ENCODE peak calls at places on chromosome 3, in eight cellular contexts. K, N, F, L, W, Z, Y and R are unnamed samples.

GRCh38 chr3:138646008-138646407 is 37.4 kb downstream of the FAIM start:
- DNase-seq in K (no peak), N (no peak), F (no peak), L (no peak), W (no peak), Z (no peak), Y (no peak), R (no peak)

GRCh38 chr3:58116161-58116955 is 94.4 kb downstream of the DNASE1L3 start:
- DNase-seq in K (no peak), N (no peak), F (no peak), L (no peak), W (no peak), Z (no peak), Y (no peak), R (no peak)

GRCh38 chr3:61257148-61257547 is 5.9 kb upstream of the FHIT start:
- DNase-seq in K (no peak), N (no peak), F (no peak), L (no peak), W (no peak), Z (no peak), Y (no peak), R (no peak)

GRCh38 chr3:195468391-195468776 is 25.6 kb upstream of the ACAP2 start:
- DNase-seq in K (no peak), N (no peak), F (no peak), L (no peak), W (no peak), Z (no peak), Y (no peak), R (peak; percentile 22)

GRCh38 chr3:168620854-168621253 is 525.1 kb upstream of the GOLIM4 start:
- DNase-seq in K (peak; percentile 18), N (peak; percentile 65), F (no peak), L (no peak), W (peak; percentile 6), Z (no peak), Y (no peak), R (peak; percentile 23)

GRCh38 chr3:167733961-167734497 is 663 bp downstream of the PDCD10 start:
- DNase-seq in K (no peak), N (no peak), F (peak; percentile 3), L (no peak), W (peak; percentile 7), Z (no peak), Y (no peak), R (peak; percentile 31)

GRCh38 chr3:53813876-53814275 is 32.3 kb downstream of the CHDH start:
- DNase-seq in K (no peak), N (no peak), F (no peak), L (no peak), W (no peak), Z (no peak), Y (no peak), R (no peak)

GRCh38 chr3:120741837-120742197 is 499 bp downstream of the RABL3 start:
- DNase-seq in K (no peak), N (no peak), F (peak; percentile 43), L (no peak), W (no peak), Z (peak; percentile 24), Y (no peak), R (peak; percentile 38)

GRCh38 chr3:128555098-128555825 is 62.3 kb upstream of the GATA2 start:
- DNase-seq in K (no peak), N (no peak), F (no peak), L (no peak), W (no peak), Z (peak; percentile 22), Y (no peak), R (no peak)

GRCh38 chr3:129077222-129077621 is 16.6 kb downstream of the GP9 start:
- DNase-seq in K (no peak), N (no peak), F (peak; percentile 80), L (no peak), W (peak; percentile 40), Z (no peak), Y (no peak), R (no peak)

GRCh38 chr3:184558726-184559125 is 2.9 kb upstream of the EPHB3 start:
- DNase-seq in K (no peak), N (no peak), F (no peak), L (no peak), W (no peak), Z (no peak), Y (no peak), R (no peak)

GRCh38 chr3:174342941-174343431 is 516.1 kb upstream of the NAALADL2 start:
- DNase-seq in K (no peak), N (no peak), F (peak; percentile 78), L (peak; percentile 58), W (peak; percentile 69), Z (no peak), Y (no peak), R (no peak)

GRCh38 chr3:41041899-41042298 is 157.4 kb upstream of the CTNNB1 start:
- DNase-seq in K (no peak), N (no peak), F (no peak), L (no peak), W (no peak), Z (no peak), Y (no peak), R (no peak)

GRCh38 chr3:78757734-78758133 is 1010.1 kb downstream of the ROBO1 start:
- DNase-seq in K (no peak), N (no peak), F (no peak), L (no peak), W (no peak), Z (no peak), Y (no peak), R (no peak)

GRCh38 chr3:18378218-18378617 is 46.9 kb downstream of the SATB1 start:
- DNase-seq in K (no peak), N (no peak), F (no peak), L (no peak), W (no peak), Z (no peak), Y (no peak), R (no peak)

GRCh38 chr3:41222012-41222411 is 22.7 kb downstream of the CTNNB1 start:
- DNase-seq in K (no peak), N (no peak), F (no peak), L (no peak), W (no peak), Z (no peak), Y (no peak), R (no peak)

GRCh38 chr3:179321585-179322322 is 1.1 kb upstream of the ZNF639 start:
- DNase-seq in K (peak; percentile 32), N (peak; percentile 74), F (peak; percentile 63), L (no peak), W (peak; percentile 36), Z (no peak), Y (no peak), R (peak; percentile 52)

GRCh38 chr3:2352134-2352762 is 253.6 kb downstream of the CNTN4 start:
- DNase-seq in K (no peak), N (no peak), F (no peak), L (no peak), W (no peak), Z (no peak), Y (no peak), R (no peak)

GRCh38 chr3:72391659-72392058 is 456.6 kb downstream of the SHQ1 start:
- DNase-seq in K (no peak), N (no peak), F (no peak), L (no peak), W (no peak), Z (no peak), Y (no peak), R (no peak)

GRCh38 chr3:62928256-62928655 is 53.0 kb upstream of the CADPS start:
- DNase-seq in K (no peak), N (no peak), F (no peak), L (no peak), W (no peak), Z (no peak), Y (no peak), R (no peak)

GRCh38 chr3:101077361-101078011 is 84.3 kb upstream of the ABI3BP start:
- DNase-seq in K (no peak), N (no peak), F (peak; percentile 58), L (peak; percentile 36), W (peak; percentile 56), Z (no peak), Y (no peak), R (peak; percentile 47)

GRCh38 chr3:66863205-66864135 is 134.6 kb upstream of the KBTBD8 start:
- DNase-seq in K (no peak), N (no peak), F (no peak), L (no peak), W (no peak), Z (no peak), Y (no peak), R (no peak)

GRCh38 chr3:150168694-150169093 is 198.0 kb upstream of the PFN2 start:
- DNase-seq in K (no peak), N (no peak), F (peak; percentile 44), L (peak; percentile 47), W (peak; percentile 56), Z (peak; percentile 84), Y (no peak), R (no peak)

GRCh38 chr3:158970006-158970405 is 168.2 kb downstream of the MFSD1 start:
- DNase-seq in K (no peak), N (no peak), F (no peak), L (no peak), W (no peak), Z (no peak), Y (no peak), R (no peak)

GRCh38 chr3:117285721-117286120 is 576.1 kb downstream of the TUSC7 start:
- DNase-seq in K (no peak), N (no peak), F (no peak), L (no peak), W (no peak), Z (no peak), Y (no peak), R (no peak)

GRCh38 chr3:69283496-69283895 is 102.4 kb downstream of the FRMD4B start:
- DNase-seq in K (no peak), N (no peak), F (no peak), L (no peak), W (peak; percentile 15), Z (no peak), Y (no peak), R (peak; percentile 24)
- H3K4me3 ChIP-seq in K (no peak overlapping the region), N (no peak overlapping the region), F (no peak overlapping the region), L (no peak overlapping the region), W (no peak overlapping the region), Z (no peak overlapping the region), Y (no peak overlapping the region), R (no peak overlapping the region)

GRCh38 chr3:86990734-86991481 is at the start of gene VGLL3:
- DNase-seq in K (peak; percentile 88), N (no peak), F (peak; percentile 87), L (peak; percentile 85), W (peak; percentile 90), Z (peak; percentile 52), Y (no peak), R (peak; percentile 86)
- TF ChIP-seq CTCF in K (no peak), N (no peak), F (peak; percentile 25), L (no peak), W (peak; percentile 37), Z (no peak), Y (peak; percentile 12), R (peak; percentile 28)

DNA sequence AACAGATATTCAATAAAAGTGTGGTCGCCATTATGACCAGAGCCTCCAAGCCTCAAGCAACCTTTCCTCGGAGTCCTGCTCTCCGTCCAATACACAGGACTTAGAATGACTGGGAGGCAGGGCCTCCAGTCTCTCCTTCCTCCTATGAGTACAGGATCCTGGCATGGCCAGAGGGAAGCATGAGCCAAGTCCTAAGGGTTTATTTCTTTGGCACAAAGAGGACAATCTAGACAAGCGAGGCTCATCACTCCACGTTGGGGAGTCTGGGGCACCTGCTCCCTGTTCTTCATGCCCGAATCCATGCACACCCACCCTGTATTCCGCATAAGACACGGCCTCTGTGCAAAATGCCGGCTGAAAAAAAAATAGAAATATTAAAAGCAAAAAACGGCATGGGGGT is 6.8 kb downstream of the PRRT3 start:
- DNase-seq in K (no peak), N (no peak), F (no peak), L (no peak), W (no peak), Z (no peak), Y (no peak), R (no peak)
- H3K4me3 ChIP-seq in K (no peak overlapping the region), N (no peak overlapping the region), F (no peak overlapping the region), L (no peak overlapping the region), W (no peak overlapping the region), Z (no peak overlapping the region), Y (no peak overlapping the region), R (peak overlapping the region; percentile 75)

GRCh38 chr3:97138914-97139541 is 324.6 kb downstream of the EPHA6 start:
- DNase-seq in K (no peak), N (no peak), F (no peak), L (no peak), W (no peak), Z (no peak), Y (no peak), R (peak; percentile 49)
- TF ChIP-seq CTCF in K (peak; percentile 52), N (no peak), F (no peak), L (no peak), W (no peak), Z (no peak), Y (peak; percentile 18), R (peak; percentile 37)